ENCODE peak calls at places on chromosomes 6 and 20, in six cellular contexts. One of them, this sample, is unnamed.

GRCh38 chr6:81614292-81614691 is 138.2 kb downstream of the TENT5A start:
- DNase-seq in Daoy: peak
- DNase-seq in cardiac fibroblast: peak
- DNase-seq in psoas muscle: no peak
- DNase-seq in LoVo: peak
- DNase-seq in activated CD4-positive, alpha-beta T cell treated with anti-CD3 and anti-CD28 coated beads for 4 hours: no peak
- DNase-seq in this sample: no peak

GRCh38 chr6:35053701-35054100 is 87.4 kb downstream of the TCP11 start:
- DNase-seq in Daoy: no peak
- DNase-seq in cardiac fibroblast: no peak
- DNase-seq in psoas muscle: no peak
- DNase-seq in LoVo: no peak
- DNase-seq in activated CD4-positive, alpha-beta T cell treated with anti-CD3 and anti-CD28 coated beads for 4 hours: no peak
- DNase-seq in this sample: no peak

GRCh38 chr6:121682666-121683065 is 247.2 kb downstream of the GJA1 start:
- DNase-seq in Daoy: no peak
- DNase-seq in cardiac fibroblast: no peak
- DNase-seq in psoas muscle: no peak
- DNase-seq in LoVo: no peak
- DNase-seq in activated CD4-positive, alpha-beta T cell treated with anti-CD3 and anti-CD28 coated beads for 4 hours: no peak
- DNase-seq in this sample: no peak

GRCh38 chr6:161212902-161213301 is 61.0 kb downstream of the AGPAT4 start:
- DNase-seq in Daoy: no peak
- DNase-seq in cardiac fibroblast: no peak
- DNase-seq in psoas muscle: no peak
- DNase-seq in LoVo: no peak
- DNase-seq in activated CD4-positive, alpha-beta T cell treated with anti-CD3 and anti-CD28 coated beads for 4 hours: no peak
- DNase-seq in this sample: no peak

GRCh38 chr20:24353135-24353694 is 116.2 kb upstream of the SYNDIG1 start:
- DNase-seq in Daoy: no peak
- DNase-seq in cardiac fibroblast: no peak
- DNase-seq in psoas muscle: no peak
- DNase-seq in LoVo: no peak
- DNase-seq in activated CD4-positive, alpha-beta T cell treated with anti-CD3 and anti-CD28 coated beads for 4 hours: no peak
- DNase-seq in this sample: no peak

GRCh38 chr20:23150304-23151007 is 64.3 kb upstream of the CD93 start:
- DNase-seq in Daoy: no peak
- DNase-seq in cardiac fibroblast: no peak
- DNase-seq in psoas muscle: peak
- DNase-seq in LoVo: no peak
- DNase-seq in activated CD4-positive, alpha-beta T cell treated with anti-CD3 and anti-CD28 coated beads for 4 hours: no peak
- DNase-seq in this sample: peak

GRCh38 chr6:123962508-123962907 is 158.8 kb downstream of the NKAIN2 start:
- DNase-seq in Daoy: no peak
- DNase-seq in cardiac fibroblast: no peak
- DNase-seq in psoas muscle: no peak
- DNase-seq in LoVo: peak
- DNase-seq in activated CD4-positive, alpha-beta T cell treated with anti-CD3 and anti-CD28 coated beads for 4 hours: no peak
- DNase-seq in this sample: no peak

GRCh38 chr20:4006640-4007039 is 8.7 kb downstream of the RNF24 start:
- DNase-seq in Daoy: no peak
- DNase-seq in cardiac fibroblast: peak
- DNase-seq in psoas muscle: peak
- DNase-seq in LoVo: no peak
- DNase-seq in activated CD4-positive, alpha-beta T cell treated with anti-CD3 and anti-CD28 coated beads for 4 hours: no peak
- DNase-seq in this sample: peak

GRCh38 chr20:50607436-50607835 is 83.9 kb downstream of the RIPOR3 start:
- DNase-seq in Daoy: no peak
- DNase-seq in cardiac fibroblast: no peak
- DNase-seq in psoas muscle: no peak
- DNase-seq in LoVo: no peak
- DNase-seq in activated CD4-positive, alpha-beta T cell treated with anti-CD3 and anti-CD28 coated beads for 4 hours: no peak
- DNase-seq in this sample: no peak

GRCh38 chr6:110140650-110141049 is 38.8 kb downstream of the WASF1 start:
- DNase-seq in Daoy: no peak
- DNase-seq in cardiac fibroblast: peak
- DNase-seq in psoas muscle: no peak
- DNase-seq in LoVo: no peak
- DNase-seq in activated CD4-positive, alpha-beta T cell treated with anti-CD3 and anti-CD28 coated beads for 4 hours: no peak
- DNase-seq in this sample: no peak

GRCh38 chr6:91708534-91708933 is 1121.7 kb upstream of the MAP3K7 start:
- DNase-seq in Daoy: no peak
- DNase-seq in cardiac fibroblast: no peak
- DNase-seq in psoas muscle: no peak
- DNase-seq in LoVo: no peak
- DNase-seq in activated CD4-positive, alpha-beta T cell treated with anti-CD3 and anti-CD28 coated beads for 4 hours: no peak
- DNase-seq in this sample: no peak

GRCh38 chr6:164528539-164528938 is 780.9 kb downstream of the C6orf118 start:
- DNase-seq in Daoy: no peak
- DNase-seq in cardiac fibroblast: no peak
- DNase-seq in psoas muscle: no peak
- DNase-seq in LoVo: no peak
- DNase-seq in activated CD4-positive, alpha-beta T cell treated with anti-CD3 and anti-CD28 coated beads for 4 hours: no peak
- DNase-seq in this sample: no peak

GRCh38 chr20:56433880-56434255 is 21.8 kb downstream of the CASS4 start:
- DNase-seq in Daoy: peak
- DNase-seq in cardiac fibroblast: peak
- DNase-seq in psoas muscle: no peak
- DNase-seq in LoVo: no peak
- DNase-seq in activated CD4-positive, alpha-beta T cell treated with anti-CD3 and anti-CD28 coated beads for 4 hours: no peak
- DNase-seq in this sample: no peak

GRCh38 chr6:68497927-68498326 is 137.2 kb upstream of the ADGRB3 start:
- DNase-seq in Daoy: no peak
- DNase-seq in cardiac fibroblast: peak
- DNase-seq in psoas muscle: no peak
- DNase-seq in LoVo: no peak
- DNase-seq in activated CD4-positive, alpha-beta T cell treated with anti-CD3 and anti-CD28 coated beads for 4 hours: no peak
- DNase-seq in this sample: no peak

GRCh38 chr6:137044366-137045220 is at the start of gene IL20RA:
- DNase-seq in Daoy: peak
- DNase-seq in cardiac fibroblast: peak
- DNase-seq in psoas muscle: peak
- DNase-seq in LoVo: peak
- DNase-seq in activated CD4-positive, alpha-beta T cell treated with anti-CD3 and anti-CD28 coated beads for 4 hours: no peak
- DNase-seq in this sample: no peak

GRCh38 chr6:161091972-161092701 is 100.6 kb downstream of the MAP3K4 start:
- DNase-seq in Daoy: no peak
- DNase-seq in cardiac fibroblast: no peak
- DNase-seq in psoas muscle: no peak
- DNase-seq in LoVo: no peak
- DNase-seq in activated CD4-positive, alpha-beta T cell treated with anti-CD3 and anti-CD28 coated beads for 4 hours: no peak
- DNase-seq in this sample: no peak

GRCh38 chr6:87921034-87921433 is 126.6 kb upstream of the SPACA1 start:
- DNase-seq in Daoy: no peak
- DNase-seq in cardiac fibroblast: no peak
- DNase-seq in psoas muscle: no peak
- DNase-seq in LoVo: no peak
- DNase-seq in activated CD4-positive, alpha-beta T cell treated with anti-CD3 and anti-CD28 coated beads for 4 hours: no peak
- DNase-seq in this sample: no peak

GRCh38 chr6:16728513-16729182 is 32.6 kb downstream of the ATXN1 start:
- DNase-seq in Daoy: no peak
- DNase-seq in cardiac fibroblast: no peak
- DNase-seq in psoas muscle: no peak
- DNase-seq in LoVo: no peak
- DNase-seq in activated CD4-positive, alpha-beta T cell treated with anti-CD3 and anti-CD28 coated beads for 4 hours: no peak
- DNase-seq in this sample: no peak

GRCh38 chr6:44373787-44374186 is 13.7 kb upstream of the CDC5L start:
- DNase-seq in Daoy: peak
- DNase-seq in cardiac fibroblast: no peak
- DNase-seq in psoas muscle: no peak
- DNase-seq in LoVo: no peak
- DNase-seq in activated CD4-positive, alpha-beta T cell treated with anti-CD3 and anti-CD28 coated beads for 4 hours: no peak
- DNase-seq in this sample: no peak

GRCh38 chr6:12049165-12049564 is 37.1 kb downstream of the HIVEP1 start:
- DNase-seq in Daoy: no peak
- DNase-seq in cardiac fibroblast: no peak
- DNase-seq in psoas muscle: no peak
- DNase-seq in LoVo: no peak
- DNase-seq in activated CD4-positive, alpha-beta T cell treated with anti-CD3 and anti-CD28 coated beads for 4 hours: no peak
- DNase-seq in this sample: no peak

GRCh38 chr6:24323632-24324337 is 34.1 kb downstream of the DCDC2 start:
- DNase-seq in Daoy: peak
- DNase-seq in cardiac fibroblast: peak
- DNase-seq in psoas muscle: no peak
- DNase-seq in LoVo: no peak
- DNase-seq in activated CD4-positive, alpha-beta T cell treated with anti-CD3 and anti-CD28 coated beads for 4 hours: no peak
- DNase-seq in this sample: no peak

GRCh38 chr20:59360934-59361333 is 60.5 kb downstream of the EDN3 start:
- DNase-seq in Daoy: no peak
- DNase-seq in cardiac fibroblast: no peak
- DNase-seq in psoas muscle: no peak
- DNase-seq in LoVo: no peak
- DNase-seq in activated CD4-positive, alpha-beta T cell treated with anti-CD3 and anti-CD28 coated beads for 4 hours: no peak
- DNase-seq in this sample: no peak

GRCh38 chr6:79076160-79076559 is 1.9 kb downstream of the PHIP start:
- DNase-seq in Daoy: no peak
- DNase-seq in cardiac fibroblast: peak
- DNase-seq in psoas muscle: no peak
- DNase-seq in LoVo: no peak
- DNase-seq in activated CD4-positive, alpha-beta T cell treated with anti-CD3 and anti-CD28 coated beads for 4 hours: no peak
- DNase-seq in this sample: no peak

This sample was measured in right atrium auricular region.